ENCODE peak calls at places on chromosomes 2 and 18, in ten cellular contexts. R, W, H, Z, M, T, P, B, C and X are unnamed samples.

GRCh38 chr2:190354003-190354690 is 10.8 kb downstream of the INPP1 start:
- DNase-seq in B (no peak), T (no peak), C (no peak), Z (no peak), H (peak; percentile 25), M (no peak), R (no peak), P (no peak), W (no peak), X (no peak)

GRCh38 chr2:155266579-155266978 is 568.1 kb downstream of the KCNJ3 start:
- DNase-seq in W (no peak), M (no peak), H (no peak), Z (no peak), T (peak; percentile 13), C (no peak), P (no peak), B (peak; percentile 5), R (no peak), X (no peak)

GRCh38 chr2:188898261-188898660 is 75.9 kb upstream of the COL3A1 start:
- DNase-seq in C (no peak), M (no peak), W (no peak), Z (no peak), B (no peak), T (no peak), P (no peak), H (no peak), R (peak; percentile 84), X (no peak)

GRCh38 chr2:67260348-67261277 is 136.5 kb upstream of the ETAA1 start:
- DNase-seq in C (no peak), P (peak; percentile 46), B (no peak), W (peak; percentile 98), R (peak; percentile 100), M (no peak), Z (no peak), H (no peak), T (no peak), X (no peak)

GRCh38 chr2:123015186-123015585 is 1009.9 kb upstream of the CNTNAP5 start:
- DNase-seq in H (no peak), M (peak; percentile 6), C (no peak), Z (no peak), T (no peak), P (no peak), W (no peak), R (no peak), B (no peak), X (no peak)

GRCh38 chr2:147037048-147037447 is 807.8 kb upstream of the ACVR2A start:
- DNase-seq in W (no peak), Z (no peak), R (no peak), B (no peak), H (no peak), T (no peak), M (no peak), C (no peak), P (no peak), X (no peak)

GRCh38 chr2:20444113-20444992 is 2.5 kb upstream of the RHOB start:
- DNase-seq in M (no peak), W (no peak), C (peak; percentile 8), R (peak; percentile 89), T (no peak), Z (no peak), P (no peak), H (no peak), B (no peak), X (no peak)

GRCh38 chr2:68837164-68837860 is 33.9 kb downstream of the BMP10 start:
- DNase-seq in B (peak; percentile 33), T (peak; percentile 58), Z (peak; percentile 39), C (peak; percentile 92), P (peak; percentile 68), R (peak; percentile 34), H (no peak), M (peak; percentile 77), W (no peak), X (no peak)

GRCh38 chr2:23745726-23746105 is 181.2 kb downstream of the ATAD2B start:
- DNase-seq in Z (no peak), M (no peak), B (no peak), P (no peak), T (peak; percentile 79), W (no peak), H (peak; percentile 65), R (peak; percentile 82), C (no peak), X (no peak)

GRCh38 chr2:161954103-161954502 is 119.9 kb downstream of the DPP4 start:
- DNase-seq in W (no peak), B (no peak), Z (no peak), C (no peak), M (no peak), R (no peak), T (no peak), H (no peak), P (no peak), X (no peak)

GRCh38 chr18:56873441-56874140 is 222.4 kb downstream of the WDR7 start:
- DNase-seq in H (no peak), R (no peak), Z (no peak), B (peak; percentile 27), M (peak; percentile 43), T (peak; percentile 14), W (no peak), C (no peak), P (no peak), X (no peak)

GRCh38 chr2:140276661-140277060 is 1496.5 kb upstream of the NXPH2 start:
- DNase-seq in B (no peak), W (no peak), T (no peak), M (no peak), P (no peak), C (no peak), R (no peak), H (no peak), Z (no peak), X (no peak)

GRCh38 chr2:105243961-105244360 is 2.4 kb downstream of the GPR45 start:
- DNase-seq in W (no peak), Z (no peak), H (peak; percentile 66), M (peak; percentile 56), P (no peak), B (no peak), R (no peak), T (peak; percentile 49), C (no peak), X (no peak)
- TF ChIP-seq CTCF in W (peak; percentile 24), Z (no peak), H (peak; percentile 42), M (peak; percentile 34), P (no peak), B (peak; percentile 32), R (peak; percentile 24), T (peak; percentile 64), C (no peak), X (peak; percentile 37)

GRCh38 chr2:3662239-3662638 is 4.2 kb downstream of the ALLC start:
- DNase-seq in T (peak; percentile 66), C (peak; percentile 21), Z (no peak), M (no peak), H (no peak), B (peak; percentile 61), P (no peak), W (no peak), R (no peak), X (no peak)
- TF ChIP-seq CTCF in T (peak; percentile 43), C (no peak), Z (no peak), M (no peak), H (no peak), B (peak; percentile 19), P (no peak), W (no peak), R (peak; percentile 13), X (no peak)

GRCh38 chr2:229821353-229821752 is 100.5 kb downstream of the TRIP12 start:
- DNase-seq in M (no peak), P (no peak), W (no peak), Z (no peak), T (no peak), R (no peak), H (no peak), B (no peak), C (no peak), X (no peak)

GRCh38 chr2:229825476-229825875 is 96.3 kb downstream of the TRIP12 start:
- DNase-seq in W (no peak), P (no peak), R (no peak), T (peak; percentile 49), C (no peak), H (no peak), Z (no peak), M (no peak), B (no peak), X (no peak)
- TF ChIP-seq CTCF in W (no peak), P (no peak), R (no peak), T (no peak), C (no peak), H (no peak), Z (no peak), M (no peak), B (no peak), X (no peak)

GRCh38 chr18:8706545-8706980 is 1.2 kb downstream of the MTCL1 start:
- DNase-seq in B (peak; percentile 17), Z (peak; percentile 5), T (no peak), M (peak; percentile 6), W (no peak), R (no peak), C (peak; percentile 64), P (no peak), H (no peak), X (peak; percentile 16)

GRCh38 chr18:8705941-8706544 is 687 bp downstream of the MTCL1 start:
- DNase-seq in H (peak; percentile 72), W (no peak), R (no peak), C (peak; percentile 71), M (no peak), B (no peak), T (no peak), Z (no peak), P (no peak), X (peak; percentile 28)

GRCh38 chr18:8707946-8708345 is 2.6 kb downstream of the MTCL1 start:
- DNase-seq in M (no peak), B (no peak), R (no peak), Z (no peak), P (no peak), T (no peak), C (no peak), H (no peak), W (no peak), X (no peak)

GRCh38 chr18:8708670-8709069 is 3.3 kb downstream of the MTCL1 start:
- DNase-seq in P (no peak), M (no peak), T (no peak), B (no peak), Z (no peak), W (no peak), H (no peak), R (no peak), C (no peak), X (no peak)

DNA sequence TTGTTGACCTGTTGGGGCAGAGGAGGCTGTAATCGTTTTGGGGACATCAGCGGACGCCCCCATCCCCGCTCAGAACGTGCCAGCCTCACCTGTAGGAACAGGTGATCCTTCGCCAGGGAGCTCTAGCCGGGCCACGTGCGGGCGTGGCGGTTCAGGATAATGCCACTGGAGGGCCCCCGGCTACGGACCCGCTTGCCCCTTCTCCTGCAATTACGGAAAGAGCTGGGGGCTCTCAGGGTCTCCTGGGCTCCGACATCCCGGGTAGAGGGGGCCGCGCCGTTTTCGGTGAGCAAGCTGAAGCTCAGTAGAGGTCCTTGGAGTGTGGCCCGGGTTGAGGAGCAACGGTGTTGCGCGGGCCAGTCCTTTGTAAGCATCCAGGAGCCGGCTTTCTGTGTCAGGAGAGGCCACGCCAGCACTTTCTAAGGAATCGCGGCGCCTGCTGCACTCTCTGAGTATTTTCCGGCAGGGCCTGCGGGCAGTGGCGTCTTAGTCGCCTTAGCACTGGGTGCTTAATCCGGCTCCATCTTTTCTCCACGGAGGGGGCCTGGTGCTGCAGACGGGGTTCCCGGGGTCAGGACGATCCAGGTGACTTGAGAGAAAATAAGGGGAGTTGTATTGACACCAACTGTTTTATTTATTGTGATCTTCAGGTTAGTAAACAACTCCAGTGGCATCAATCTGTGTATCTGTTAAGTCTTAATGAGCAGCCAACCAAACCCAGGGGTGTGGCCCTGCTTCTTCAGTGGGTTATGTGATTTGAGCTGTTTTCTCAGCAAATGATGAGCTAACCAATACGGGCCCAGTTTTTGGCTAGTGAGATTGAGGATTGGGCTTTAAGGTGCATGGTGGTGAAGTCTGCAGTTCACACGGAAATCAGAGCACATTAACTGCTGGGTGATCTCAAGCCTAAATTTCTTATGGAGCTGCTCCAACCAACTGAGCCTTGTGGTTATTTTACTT is 1.9 kb downstream of the MTCL1 start:
- DNase-seq in R (peak; percentile 71), W (no peak), P (no peak), M (peak; percentile 71), T (peak; percentile 27), Z (no peak), B (no peak), H (peak; percentile 67), C (peak; percentile 76), X (peak; percentile 70)
- TF ChIP-seq CTCF in R (peak; percentile 34), W (peak; percentile 6), P (no peak), M (peak; percentile 43), T (no peak), Z (no peak), B (no peak), H (peak; percentile 51), C (no peak), X (peak; percentile 47)